ENCODE peak calls at places on chromosome 15, in six cellular contexts. M is AG08395; O is ELR; R is glomerular endothelial cell; Z is HTR-8/SVneo; Y is stimulated activated CD8-positive, alpha-beta memory T cell treated with anti-CD3 and anti-CD28 coated beads, Interleukin-2, amount 100 ng/mL, for 48 hours. C is an unnamed sample.

GRCh38 chr15:34275721-34276120 is 50.9 kb downstream of the EMC4 start:
- DNase-seq in M (no peak), O (peak), R (no peak), Z (no peak), Y (no peak), C (peak)

GRCh38 chr15:57762302-57762701 is 55.8 kb downstream of the POLR2M start:
- DNase-seq in M (no peak), O (no peak), R (no peak), Z (no peak), Y (no peak), C (no peak)

GRCh38 chr15:51144021-51144532 is 49.4 kb upstream of the TNFAIP8L3 start:
- DNase-seq in M (peak), O (peak), R (no peak), Z (no peak), Y (no peak), C (peak)

GRCh38 chr15:37880009-37880834 is 54.2 kb upstream of the TMCO5A start:
- DNase-seq in M (peak), O (peak), R (peak), Z (peak), Y (no peak), C (peak)

GRCh38 chr15:31570591-31570990 is 244.0 kb downstream of the KLF13 start:
- DNase-seq in M (no peak), O (no peak), R (no peak), Z (no peak), Y (no peak), C (no peak)

GRCh38 chr15:84752195-84752594 is 3.8 kb downstream of the ZNF592 start:
- DNase-seq in M (no peak), O (no peak), R (no peak), Z (no peak), Y (no peak), C (no peak)

GRCh38 chr15:40759961-40760360 is 3.9 kb upstream of the GCHFR start:
- DNase-seq in M (no peak), O (no peak), R (no peak), Z (no peak), Y (no peak), C (no peak)

GRCh38 chr15:66496951-66497501 is 536 bp downstream of the SNAPC5 start:
- DNase-seq in M (no peak), O (peak), R (no peak), Z (no peak), Y (no peak), C (no peak)

GRCh38 chr15:40441012-40441735 is 421 bp downstream of the BAHD1 start:
- DNase-seq in M (no peak), O (no peak), R (no peak), Z (no peak), Y (no peak), C (no peak)

GRCh38 chr15:52520421-52520820 is 8.3 kb downstream of the MYO5A start:
- DNase-seq in M (no peak), O (no peak), R (no peak), Z (no peak), Y (no peak), C (no peak)

GRCh38 chr15:81865850-81866537 is 179.8 kb downstream of the MEX3B start:
- DNase-seq in M (no peak), O (no peak), R (no peak), Z (no peak), Y (no peak), C (no peak)

GRCh38 chr15:75112278-75112847 is 89.0 kb downstream of the PPCDC start:
- DNase-seq in M (no peak), O (no peak), R (no peak), Z (no peak), Y (no peak), C (no peak)